ENCODE peak calls at places on chromosomes 2 and 18, in four cellular contexts. One of them, this sample, is unnamed.

GRCh38 chr2:230924470-230925341 is at the start of gene GPR55:
- DNase-seq in K562: peak
- DNase-seq in GM12878: peak
- DNase-seq in HepG2: no peak
- DNase-seq in this sample: no peak

GRCh38 chr2:219219113-219219696 is 447 bp upstream of the ABCB6 start:
- DNase-seq in K562: peak
- DNase-seq in HepG2: no peak
- DNase-seq in GM12878: no peak
- DNase-seq in this sample: no peak

GRCh38 chr2:102191501-102191900 is 4.7 kb downstream of the IL1RL2 start:
- DNase-seq in HepG2: no peak
- DNase-seq in K562: no peak
- DNase-seq in GM12878: no peak
- DNase-seq in this sample: no peak

GRCh38 chr2:127701651-127702394 is 526 bp downstream of the SFT2D3 start:
- DNase-seq in HepG2: peak
- DNase-seq in K562: peak
- DNase-seq in GM12878: peak
- DNase-seq in this sample: peak

GRCh38 chr2:230684222-230685164 is 28.1 kb upstream of the CAB39 start:
- DNase-seq in K562: no peak
- DNase-seq in GM12878: no peak
- DNase-seq in HepG2: peak
- DNase-seq in this sample: no peak

GRCh38 chr18:199768-200167 is 41.4 kb downstream of the USP14 start:
- DNase-seq in K562: no peak
- DNase-seq in HepG2: no peak
- DNase-seq in GM12878: no peak
- DNase-seq in this sample: no peak

GRCh38 chr2:85797959-85798358 is 44.2 kb downstream of the ATOH8 start:
- DNase-seq in GM12878: no peak
- DNase-seq in K562: peak
- DNase-seq in HepG2: peak
- DNase-seq in this sample: peak

GRCh38 chr2:70726947-70727725 is 40.9 kb downstream of the ADD2 start:
- DNase-seq in GM12878: no peak
- DNase-seq in K562: no peak
- DNase-seq in HepG2: no peak
- DNase-seq in this sample: no peak

GRCh38 chr18:22489694-22490093 is 72.0 kb upstream of the CTAGE1 start:
- DNase-seq in K562: no peak
- DNase-seq in GM12878: no peak
- DNase-seq in HepG2: peak
- DNase-seq in this sample: no peak

GRCh38 chr2:172516299-172516698 is 39.6 kb upstream of the PDK1 start:
- DNase-seq in K562: no peak
- DNase-seq in GM12878: no peak
- DNase-seq in HepG2: no peak
- DNase-seq in this sample: no peak

GRCh38 chr2:26528186-26528585 is 50.3 kb upstream of the OTOF start:
- DNase-seq in GM12878: no peak
- DNase-seq in HepG2: no peak
- DNase-seq in K562: no peak
- DNase-seq in this sample: no peak

GRCh38 chr18:78727877-78728276 is 251.7 kb upstream of the SALL3 start:
- DNase-seq in GM12878: no peak
- DNase-seq in HepG2: no peak
- DNase-seq in K562: no peak
- DNase-seq in this sample: no peak

GRCh38 chr2:64338910-64339500 is 115.0 kb upstream of the LGALSL start:
- DNase-seq in K562: no peak
- DNase-seq in HepG2: no peak
- DNase-seq in GM12878: no peak
- DNase-seq in this sample: no peak
- TF ChIP-seq GABPA in K562: no peak
- TF ChIP-seq GABPA in HepG2: no peak
- TF ChIP-seq GABPA in GM12878: no peak
- TF ChIP-seq GABPA in this sample: no peak

GRCh38 chr18:74283255-74283554 is 8.6 kb downstream of the CYB5A start:
- DNase-seq in K562: no peak
- DNase-seq in GM12878: no peak
- DNase-seq in HepG2: no peak
- DNase-seq in this sample: no peak

GRCh38 chr18:74283646-74284045 is 8.1 kb downstream of the CYB5A start:
- DNase-seq in GM12878: no peak
- DNase-seq in K562: no peak
- DNase-seq in HepG2: no peak
- DNase-seq in this sample: no peak

GRCh38 chr18:74282359-74283254 is 9.2 kb downstream of the CYB5A start:
- DNase-seq in K562: no peak
- DNase-seq in HepG2: peak
- DNase-seq in GM12878: no peak
- DNase-seq in this sample: no peak

GRCh38 chr18:74286106-74286856 is 5.5 kb downstream of the CYB5A start:
- DNase-seq in K562: no peak
- DNase-seq in GM12878: no peak
- DNase-seq in HepG2: no peak
- DNase-seq in this sample: no peak

GRCh38 chr18:74284501-74285004 is 7.2 kb downstream of the CYB5A start:
- DNase-seq in HepG2: no peak
- DNase-seq in K562: no peak
- DNase-seq in GM12878: no peak
- DNase-seq in this sample: peak
- TF ChIP-seq RAD21 in HepG2: no peak
- TF ChIP-seq RAD21 in K562: no peak
- TF ChIP-seq RAD21 in GM12878: no peak
- TF ChIP-seq RAD21 in this sample: no peak

GRCh38 chr2:205563646-205564045 is 118.7 kb upstream of the NRP2 start:
- DNase-seq in HepG2: no peak
- DNase-seq in GM12878: no peak
- DNase-seq in K562: peak
- DNase-seq in this sample: peak
- TF ChIP-seq SMC3 in HepG2: no peak
- TF ChIP-seq SMC3 in GM12878: no peak
- TF ChIP-seq SMC3 in K562: no peak
- TF ChIP-seq SMC3 in this sample: peak

GRCh38 chr2:100953406-100954043 is 48.6 kb upstream of the RPL31 start:
- DNase-seq in GM12878: no peak
- DNase-seq in HepG2: no peak
- DNase-seq in K562: no peak
- DNase-seq in this sample: no peak

GRCh38 chr2:100952512-100952911 is 49.6 kb upstream of the RPL31 start:
- DNase-seq in HepG2: no peak
- DNase-seq in GM12878: no peak
- DNase-seq in K562: no peak
- DNase-seq in this sample: no peak

GRCh38 chr2:100956081-100956480 is 46.0 kb upstream of the RPL31 start:
- DNase-seq in GM12878: no peak
- DNase-seq in HepG2: no peak
- DNase-seq in K562: no peak
- DNase-seq in this sample: no peak

GRCh38 chr2:100955226-100955625 is 46.9 kb upstream of the RPL31 start:
- DNase-seq in GM12878: no peak
- DNase-seq in HepG2: no peak
- DNase-seq in K562: no peak
- DNase-seq in this sample: no peak

GRCh38 chr2:100954044-100954420 is 48.1 kb upstream of the RPL31 start:
- DNase-seq in HepG2: no peak
- DNase-seq in K562: no peak
- DNase-seq in GM12878: no peak
- DNase-seq in this sample: no peak
- TF ChIP-seq GABPA in HepG2: no peak
- TF ChIP-seq GABPA in K562: no peak
- TF ChIP-seq GABPA in GM12878: no peak
- TF ChIP-seq GABPA in this sample: no peak

DNA sequence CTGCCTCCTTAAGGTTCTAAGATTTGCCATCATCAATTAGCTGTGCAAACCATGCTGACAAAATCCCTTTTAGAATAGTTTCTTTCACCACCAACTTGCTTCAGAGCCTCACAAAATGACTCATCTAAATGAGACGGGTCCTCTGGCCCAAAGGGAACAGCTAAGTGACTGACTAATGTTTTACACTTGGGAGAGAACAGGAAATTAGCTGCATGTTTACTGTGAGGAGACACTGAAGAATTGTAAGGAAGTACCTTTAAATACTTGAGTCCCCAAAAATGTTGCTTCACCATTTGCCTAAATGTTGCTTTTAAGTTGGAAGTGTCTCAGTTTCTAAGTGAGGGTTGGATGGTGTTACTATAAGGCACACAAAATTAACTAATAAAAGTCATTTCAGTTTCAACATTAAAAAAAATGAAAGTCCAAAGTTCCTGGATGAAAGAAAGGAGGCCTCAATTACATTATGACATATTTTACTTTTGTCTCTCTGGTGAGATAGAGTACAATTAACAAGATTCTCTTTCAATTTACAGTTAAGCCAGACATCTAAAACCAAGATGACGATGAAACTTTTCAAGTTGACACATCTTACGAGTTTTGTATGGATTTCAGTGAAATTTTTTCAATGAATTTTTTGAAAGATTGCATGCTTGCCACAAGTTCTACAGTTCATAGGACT is 229.1 kb upstream of the FN1 start:
- DNase-seq in HepG2: peak
- DNase-seq in K562: no peak
- DNase-seq in GM12878: peak
- DNase-seq in this sample: no peak
- TF ChIP-seq RAD21 in HepG2: no peak
- TF ChIP-seq RAD21 in K562: no peak
- TF ChIP-seq RAD21 in GM12878: no peak
- TF ChIP-seq RAD21 in this sample: no peak

GRCh38 chr2:234422242-234422641 is 74.6 kb downstream of the ARL4C start:
- DNase-seq in K562: no peak
- DNase-seq in HepG2: peak
- DNase-seq in GM12878: no peak
- DNase-seq in this sample: no peak

GRCh38 chr2:234423884-234424283 is 73.0 kb downstream of the ARL4C start:
- DNase-seq in GM12878: no peak
- DNase-seq in HepG2: no peak
- DNase-seq in K562: no peak
- DNase-seq in this sample: no peak

GRCh38 chr2:234425923-234426603 is 70.8 kb downstream of the ARL4C start:
- DNase-seq in GM12878: peak
- DNase-seq in K562: no peak
- DNase-seq in HepG2: no peak
- DNase-seq in this sample: no peak

GRCh38 chr2:234420406-234420805 is 76.5 kb downstream of the ARL4C start:
- DNase-seq in K562: no peak
- DNase-seq in GM12878: no peak
- DNase-seq in HepG2: peak
- DNase-seq in this sample: no peak

GRCh38 chr2:234422895-234423505 is 73.9 kb downstream of the ARL4C start:
- DNase-seq in GM12878: no peak
- DNase-seq in HepG2: no peak
- DNase-seq in K562: no peak
- DNase-seq in this sample: no peak
- TF ChIP-seq SMC3 in GM12878: no peak
- TF ChIP-seq SMC3 in HepG2: no peak
- TF ChIP-seq SMC3 in K562: no peak
- TF ChIP-seq SMC3 in this sample: no peak

DNA sequence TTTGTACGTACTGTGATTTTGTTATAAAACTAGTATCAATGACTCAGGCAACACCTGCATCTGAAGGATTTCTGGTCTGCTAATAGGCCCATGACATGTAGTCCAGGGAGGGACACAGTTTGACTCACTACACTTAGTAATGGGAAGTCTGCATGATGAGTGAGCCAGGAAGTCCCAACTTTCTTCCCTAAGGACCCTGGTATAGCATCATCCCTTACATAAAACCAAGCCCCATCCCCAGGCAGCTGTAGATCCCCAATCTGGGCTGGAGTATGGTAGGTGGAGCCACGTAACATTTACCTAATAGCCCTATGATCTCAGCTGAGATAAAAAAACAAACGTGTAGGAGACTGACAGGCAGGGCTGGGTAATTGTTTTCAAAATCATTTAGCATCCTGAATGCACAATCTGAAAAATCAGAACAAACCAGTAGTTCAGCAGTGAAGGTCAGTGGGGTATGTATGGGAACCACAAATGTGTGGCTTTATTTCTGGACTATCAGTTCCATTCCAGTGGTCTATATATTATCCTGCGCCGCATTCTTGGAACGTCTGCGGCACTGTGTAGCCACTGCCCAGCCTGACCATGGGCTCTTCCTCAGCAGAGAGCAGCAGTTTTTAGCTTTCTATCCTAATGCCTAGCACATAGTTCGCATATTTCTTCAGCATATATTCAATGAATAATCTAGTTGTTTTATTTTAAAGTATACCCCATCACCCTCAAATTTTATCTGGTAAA is 33.5 kb downstream of the EPB41L3 start:
- DNase-seq in GM12878: no peak
- DNase-seq in HepG2: no peak
- DNase-seq in K562: no peak
- DNase-seq in this sample: no peak
- TF ChIP-seq GABPA in GM12878: no peak
- TF ChIP-seq GABPA in HepG2: no peak
- TF ChIP-seq GABPA in K562: no peak
- TF ChIP-seq GABPA in this sample: no peak

DNA sequence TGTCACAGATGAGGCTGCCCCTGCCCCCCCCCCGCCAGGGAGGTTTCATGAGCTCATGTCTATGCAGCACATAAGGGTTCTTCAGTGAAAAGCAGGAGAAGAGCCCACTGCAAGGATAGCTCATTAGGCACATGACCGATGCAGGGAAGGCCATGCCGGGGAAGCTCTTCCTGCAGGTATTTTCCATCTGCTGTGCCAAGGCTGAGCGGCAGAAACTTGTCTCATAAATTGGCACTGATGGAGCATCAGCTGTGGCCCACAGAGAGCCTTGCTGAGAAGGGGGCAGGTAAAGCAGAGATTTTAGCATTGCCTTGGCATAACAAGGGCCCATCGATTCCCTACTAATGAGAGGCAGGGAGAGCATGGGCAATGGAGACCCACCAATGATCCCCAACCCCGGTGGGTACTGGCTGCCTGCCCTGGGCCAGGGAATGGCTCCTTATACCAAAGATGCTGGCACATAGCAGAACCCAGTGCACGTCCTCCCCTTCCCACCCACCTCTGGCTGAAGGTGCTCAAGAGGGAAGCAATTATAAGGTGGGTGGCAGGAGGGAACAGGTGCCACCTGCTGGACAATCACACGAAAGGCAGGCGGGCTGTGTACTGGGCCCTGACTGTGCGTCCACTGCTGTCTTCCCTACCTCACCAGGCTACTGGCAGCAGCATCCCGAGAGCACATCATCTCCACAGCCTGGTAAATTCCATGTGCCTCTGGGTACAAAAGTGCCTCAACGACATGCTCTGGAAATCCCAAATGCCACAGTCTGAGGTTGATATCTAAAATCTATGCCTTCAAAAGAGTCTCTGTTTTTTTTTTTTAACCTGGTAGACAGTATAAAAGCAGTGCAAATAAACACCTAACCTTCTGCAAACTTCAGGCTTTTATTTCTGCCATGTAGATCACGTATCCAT is 41.4 kb downstream of the STEAP3 start:
- DNase-seq in K562: peak
- DNase-seq in HepG2: peak
- DNase-seq in GM12878: peak
- DNase-seq in this sample: peak
- TF ChIP-seq RAD21 in K562: peak
- TF ChIP-seq RAD21 in HepG2: peak
- TF ChIP-seq RAD21 in GM12878: peak
- TF ChIP-seq RAD21 in this sample: peak